ENCODE peak calls at places on chromosome 9, in five cellular contexts. S, I, X, F and E are unnamed samples. For H3K4me1, the result is how much of the 10 kb centered on the place peaks cover.

GRCh38 chr9:37938121-37938906 is 34.4 kb upstream of the SLC25A51 start:
- DNase-seq in F (peak), S (no peak), X (peak), I (no peak), E (no peak)

GRCh38 chr9:36862206-36863145 is 171.6 kb downstream of the PAX5 start:
- DNase-seq in F (no peak), I (no peak), S (peak), X (peak), E (peak)

GRCh38 chr9:24035816-24036215 is 209.8 kb upstream of the ELAVL2 start:
- DNase-seq in F (no peak), X (no peak), S (no peak), I (no peak), E (no peak)

GRCh38 chr9:133494636-133495326 is 15.9 kb upstream of the SLC2A6 start:
- DNase-seq in F (peak), X (no peak), I (no peak), S (peak), E (peak)

GRCh38 chr9:14961372-14962068 is 51.3 kb upstream of the FREM1 start:
- DNase-seq in I (no peak), S (peak), F (no peak), X (peak), E (no peak)

GRCh38 chr9:117458066-117458465 is 43.2 kb upstream of the ASTN2 start:
- DNase-seq in S (no peak), X (no peak), F (no peak), I (no peak), E (no peak)

GRCh38 chr9:76135902-76136301 is 245.4 kb downstream of the PCSK5 start:
- DNase-seq in S (no peak), F (no peak), I (no peak), X (no peak), E (no peak)

GRCh38 chr9:14532716-14533115 is 160.5 kb downstream of the ZDHHC21 start:
- DNase-seq in X (no peak), S (no peak), F (no peak), I (no peak), E (no peak)

GRCh38 chr9:4297795-4298254 is 2.0 kb downstream of the GLIS3 start:
- DNase-seq in I (peak), X (peak), S (peak), F (peak), E (peak)

GRCh38 chr9:136118061-136118366 is 661 bp downstream of the TMEM250 start:
- DNase-seq in S (no peak), I (no peak), F (peak), X (no peak), E (peak)

GRCh38 chr9:94097788-94098413 is 13.6 kb downstream of the PTPDC1 start:
- DNase-seq in X (peak), F (no peak), S (no peak), I (no peak), E (peak)

GRCh38 chr9:23663946-23664345 is 162.1 kb downstream of the ELAVL2 start:
- DNase-seq in X (no peak), I (no peak), S (no peak), F (no peak), E (no peak)

GRCh38 chr9:89461302-89461701 is 36.6 kb downstream of the SEMA4D start:
- DNase-seq in F (no peak), I (no peak), S (no peak), X (no peak), E (no peak)

GRCh38 chr9:35790385-35791291 is 753 bp upstream of the NPR2 start:
- DNase-seq in S (peak), X (peak), F (peak), I (peak), E (peak)

GRCh38 chr9:77421506-77422265 is 226.4 kb downstream of the GNA14 start:
- DNase-seq in S (no peak), X (no peak), I (no peak), F (no peak), E (no peak)

GRCh38 chr9:20197976-20198685 is 409.3 kb upstream of the SLC24A2 start:
- DNase-seq in I (no peak), X (peak), F (no peak), S (no peak), E (no peak)

GRCh38 chr9:6230037-6230778 is 14.6 kb downstream of the IL33 start:
- DNase-seq in X (peak), S (no peak), F (no peak), I (no peak), E (no peak)

GRCh38 chr9:133553123-133553522 is 18.6 kb downstream of the ADAMTSL2 start:
- DNase-seq in X (no peak), F (no peak), I (no peak), S (no peak), E (no peak)

GRCh38 chr9:117466111-117466510 is 51.3 kb upstream of the ASTN2 start:
- DNase-seq in I (no peak), S (no peak), F (no peak), X (no peak), E (no peak)

GRCh38 chr9:110126986-110127864 is 80.7 kb downstream of the C9orf152 start:
- DNase-seq in I (no peak), S (peak), X (peak), F (peak), E (no peak)

GRCh38 chr9:89394412-89394811 is 76.1 kb downstream of the SECISBP2 start:
- DNase-seq in X (no peak), I (no peak), F (no peak), S (no peak), E (no peak)

GRCh38 chr9:112532427-112532826 is 45.8 kb downstream of the KIAA1958 start:
- DNase-seq in X (no peak), I (no peak), S (no peak), F (peak), E (no peak)

GRCh38 chr9:99071313-99072039 is 33.4 kb upstream of the TGFBR1 start:
- DNase-seq in S (no peak), I (no peak), F (no peak), X (no peak), E (no peak)

GRCh38 chr9:34291423-34291822 is 37.6 kb downstream of the KIF24 start:
- DNase-seq in S (no peak), F (no peak), I (no peak), X (no peak), E (no peak)

GRCh38 chr9:115263731-115264130 is 145.8 kb upstream of the TNC start:
- DNase-seq in X (no peak), S (no peak), F (no peak), I (no peak), E (no peak)

GRCh38 chr9:92242115-92242778 is 51.2 kb downstream of the IARS1 start:
- DNase-seq in X (peak), I (no peak), F (no peak), S (no peak), E (no peak)

GRCh38 chr9:90112791-90113190 is 508.0 kb downstream of the GADD45G start:
- DNase-seq in X (no peak), F (no peak), I (no peak), S (no peak), E (no peak)

GRCh38 chr9:74431467-74431866 is 65.7 kb upstream of the RORB start:
- DNase-seq in I (no peak), F (no peak), S (no peak), X (no peak), E (no peak)

GRCh38 chr9:137294091-137294683 is 7.9 kb downstream of the NRARP start:
- DNase-seq in S (peak), I (no peak), X (peak), F (peak), E (no peak)

GRCh38 chr9:132903574-132904495 is 25.1 kb downstream of the SPACA9 start:
- DNase-seq in S (no peak), I (no peak), X (no peak), F (no peak), E (no peak)

GRCh38 chr9:25850803-25851202 is 172.6 kb upstream of the TUSC1 start:
- DNase-seq in X (no peak), F (no peak), S (no peak), I (no peak), E (no peak)

GRCh38 chr9:89825648-89826047 is 220.8 kb downstream of the GADD45G start:
- DNase-seq in X (no peak), S (no peak), I (no peak), F (no peak), E (no peak)

GRCh38 chr9:98134702-98135557 is 15.9 kb upstream of the TRIM14 start:
- DNase-seq in S (no peak), X (no peak), I (no peak), F (no peak), E (no peak)

GRCh38 chr9:105328872-105329728 is 84.6 kb downstream of the SLC44A1 start:
- DNase-seq in F (no peak), S (no peak), X (no peak), I (no peak), E (no peak)

GRCh38 chr9:134338394-134339182 is 12.3 kb downstream of the RXRA start:
- DNase-seq in X (no peak), I (no peak), F (no peak), S (no peak), E (no peak)

GRCh38 chr9:134034215-134035040 is 9.1 kb downstream of the BRD3OS start:
- DNase-seq in F (no peak), I (no peak), S (peak), X (no peak), E (peak)

DNA sequence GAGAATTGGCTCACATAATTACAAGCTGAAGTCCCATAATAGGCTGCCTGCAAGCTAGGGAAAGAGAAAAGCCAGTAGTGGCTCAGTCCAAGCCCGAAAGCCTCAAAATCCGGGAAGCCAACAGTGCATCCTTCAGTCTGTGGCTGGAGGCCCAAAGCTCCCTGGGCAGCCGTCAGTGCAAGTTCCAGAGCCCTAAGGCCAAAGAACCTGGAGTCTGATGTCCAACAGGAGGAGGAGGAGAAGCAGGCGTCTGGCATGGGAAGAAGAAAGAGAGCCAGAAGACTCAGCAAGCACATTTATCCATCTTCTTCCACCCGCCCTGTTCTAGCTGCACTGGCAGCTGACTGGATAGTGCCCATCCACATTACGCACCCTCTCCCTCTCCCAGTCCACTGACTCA is 213.4 kb downstream of the GAS1 start:
- DNase-seq in S (no peak), X (no peak), F (no peak), I (no peak), E (no peak)
- H3K4me1 ChIP-seq in S (under half), X (under half), F (under half), I (under half), E (under half)

GRCh38 chr9:124010303-124010664 is 1.3 kb upstream of the LHX2 start:
- DNase-seq in F (no peak), I (no peak), X (no peak), S (no peak), E (no peak)

GRCh38 chr9:124010665-124011321 is 775 bp upstream of the LHX2 start:
- DNase-seq in F (no peak), I (no peak), X (no peak), S (peak), E (no peak)

GRCh38 chr9:124012368-124013262 is 1.0 kb downstream of the LHX2 start:
- DNase-seq in I (no peak), X (no peak), S (peak), F (no peak), E (no peak)

GRCh38 chr9:124009835-124010226 is 1.7 kb upstream of the LHX2 start:
- DNase-seq in I (no peak), F (no peak), S (no peak), X (no peak), E (no peak)

DNA sequence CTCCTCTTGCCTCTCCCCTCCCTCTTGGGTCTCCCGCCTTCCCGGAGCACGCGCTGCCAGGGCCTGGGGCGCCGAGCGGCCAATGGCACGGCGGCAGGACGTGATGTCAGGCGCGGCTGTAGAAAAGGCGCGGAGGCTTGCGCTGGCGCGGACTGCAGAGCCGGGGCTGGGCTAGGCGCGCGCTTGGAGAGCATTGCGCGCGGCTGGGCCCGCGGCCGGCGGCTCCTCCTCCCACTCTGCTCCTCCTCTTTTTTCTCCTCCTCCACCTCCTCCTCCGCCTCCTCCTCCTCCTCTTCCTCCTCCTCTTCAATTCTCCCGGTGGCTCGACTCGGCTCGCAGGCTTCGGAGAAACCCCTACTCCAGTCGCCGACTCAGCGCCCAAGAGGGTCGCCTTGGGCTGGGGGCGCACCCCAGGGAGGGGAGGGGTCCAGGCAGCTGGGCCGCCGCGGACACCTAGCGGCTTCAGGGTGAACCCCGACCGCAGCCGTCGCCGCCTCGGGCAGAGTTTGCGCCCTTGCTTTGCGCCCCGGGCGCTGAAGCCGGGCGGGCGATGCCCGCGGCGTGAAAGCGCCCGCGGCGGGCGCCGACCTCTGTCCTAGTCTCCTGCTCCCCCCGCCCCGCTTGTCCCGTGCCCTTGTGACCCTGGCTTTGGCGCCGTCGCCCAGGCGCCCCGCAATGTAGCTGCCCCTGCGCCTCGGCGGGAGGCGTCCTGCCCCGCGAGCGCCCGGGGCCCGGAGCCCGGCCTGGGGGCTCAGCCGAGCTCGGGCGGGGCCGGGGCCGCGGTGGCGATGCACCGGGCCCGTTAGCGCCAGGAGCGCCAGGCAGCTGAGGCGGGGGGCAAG is at the start of gene LHX2:
- DNase-seq in X (peak), S (peak), F (peak), I (no peak), E (no peak)
- H3K27ac ChIP-seq in X (no peak), S (no peak), F (no peak), I (no peak), E (no peak)

GRCh38 chr9:122005597-122005996 is 87.5 kb downstream of the TTLL11 start:
- DNase-seq in X (peak), I (no peak), S (no peak), F (no peak), E (no peak)
- TF ChIP-seq CTCF in X (peak), I (no peak), S (peak), F (peak), E (no peak)

DNA sequence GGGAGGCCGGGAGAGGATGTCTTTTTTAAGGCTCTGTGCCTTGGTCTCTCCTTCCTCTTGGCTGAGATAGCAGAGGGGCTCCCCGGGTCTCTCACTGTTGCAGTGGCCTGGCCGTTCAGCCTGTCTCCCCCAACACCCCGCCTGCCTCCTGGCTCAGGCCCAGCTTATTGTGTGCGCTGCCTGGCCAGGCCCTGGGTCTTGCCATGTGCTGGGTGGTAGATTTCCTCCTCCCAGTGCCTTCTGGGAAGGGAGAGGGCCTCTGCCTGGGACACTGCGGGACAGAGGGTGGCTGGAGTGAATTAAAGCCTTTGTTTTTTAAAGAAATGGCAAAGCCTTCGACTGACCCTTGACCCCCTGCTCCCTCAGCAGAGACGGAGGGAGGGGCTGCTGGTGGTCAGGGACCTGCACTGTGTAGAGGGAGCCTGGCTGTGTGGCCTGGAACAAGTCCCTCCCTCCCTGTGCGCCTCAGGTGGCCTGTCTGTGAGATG is 11.1 kb downstream of the FPGS start:
- DNase-seq in X (no peak), I (no peak), F (peak), S (no peak), E (no peak)
- H3K4me1 ChIP-seq in X (under half), I (under half), F (under half), S (under half), E (under half)

GRCh38 chr9:13268469-13268868 is 11.0 kb downstream of the MPDZ start:
- DNase-seq in S (no peak), I (no peak), F (no peak), X (no peak), E (no peak)

GRCh38 chr9:13267743-13268142 is 11.7 kb downstream of the MPDZ start:
- DNase-seq in F (no peak), S (no peak), I (no peak), X (peak), E (no peak)

GRCh38 chr9:13266172-13266571 is 13.3 kb downstream of the MPDZ start:
- DNase-seq in F (no peak), X (no peak), S (no peak), I (no peak), E (no peak)

GRCh38 chr9:13264788-13265187 is 14.7 kb downstream of the MPDZ start:
- DNase-seq in F (no peak), S (no peak), I (no peak), X (no peak), E (no peak)

DNA sequence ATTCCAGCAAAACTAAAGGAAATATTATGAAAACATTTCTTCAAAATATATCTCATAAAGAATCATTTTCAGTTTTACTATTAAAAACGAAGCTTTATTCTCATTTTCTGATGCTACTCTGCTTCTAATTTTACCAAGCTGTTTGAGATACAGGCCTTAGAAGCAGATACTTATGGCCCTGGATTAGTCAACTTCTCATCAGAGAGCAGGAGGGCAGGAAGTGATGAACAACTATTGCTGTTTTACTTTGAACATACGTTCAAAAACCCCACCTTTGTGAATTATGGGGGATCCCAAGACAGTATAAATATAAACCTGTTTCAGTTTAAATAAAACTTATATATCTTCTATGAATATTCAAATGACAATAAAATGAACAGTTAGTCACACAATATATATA is 16.0 kb downstream of the MPDZ start:
- DNase-seq in S (no peak), X (no peak), I (no peak), F (no peak), E (no peak)
- H3K27ac ChIP-seq in S (no peak), X (no peak), I (no peak), F (no peak), E (no peak)

GRCh38 chr9:33264473-33265177 is at the start of the genes BAG1 and CHMP5:
- DNase-seq in F (peak), X (peak), S (peak), I (peak), E (peak)
- TF ChIP-seq CTCF in F (peak), X (peak), S (peak), I (no peak), E (no peak)

GRCh38 chr9:120676767-120677402 is 37.4 kb downstream of the MEGF9 start:
- DNase-seq in I (no peak), X (no peak), F (no peak), S (no peak), E (no peak)

GRCh38 chr9:120680579-120680978 is 33.7 kb downstream of the MEGF9 start:
- DNase-seq in F (no peak), I (no peak), X (no peak), S (no peak), E (peak)

GRCh38 chr9:120680161-120680560 is 34.1 kb downstream of the MEGF9 start:
- DNase-seq in S (no peak), I (no peak), F (no peak), X (no peak), E (no peak)
- H3K4me1 ChIP-seq in S (under half), I (under half), F (under half), X (under half), E (under half)

GRCh38 chr9:1743121-1743710 is 271.9 kb upstream of the SMARCA2 start:
- DNase-seq in I (no peak), X (no peak), F (no peak), S (no peak), E (no peak)
- H3K27ac ChIP-seq in I (no peak), X (no peak), F (no peak), S (no peak), E (no peak)

GRCh38 chr9:2132484-2133082 is 117.4 kb downstream of the SMARCA2 start:
- DNase-seq in F (no peak), I (no peak), X (peak), S (no peak), E (no peak)
- TF ChIP-seq CTCF in F (peak), I (peak), X (peak), S (peak), E (no peak)